ENCODE peak calls at places on chromosome 3, in four cellular contexts. Y is A549, O is K562, Z is IMR-90. W is an unnamed sample.
A peak's percentile ranks its signal among the peaks of the same experiment; 100 is the strongest.

GRCh38 chr3:113287818-113288648 is 76.7 kb downstream of the BOC start:
- DNase-seq in Y (peak; percentile 58), O (peak; percentile 63), Z (peak; percentile 72), W (no peak)

GRCh38 chr3:30294241-30294667 is 312.1 kb upstream of the TGFBR2 start:
- DNase-seq in Y (no peak), O (no peak), Z (peak; percentile 46), W (no peak)

GRCh38 chr3:48595526-48596121 is 495 bp upstream of the COL7A1 start:
- DNase-seq in Y (peak; percentile 90), O (peak; percentile 79), Z (peak; percentile 86), W (no peak)

GRCh38 chr3:77411990-77412389 is 372.1 kb downstream of the ROBO2 start:
- DNase-seq in Y (no peak), O (no peak), Z (no peak), W (no peak)

GRCh38 chr3:149385617-149386298 is 8.3 kb upstream of the TM4SF1 start:
- DNase-seq in Y (no peak), O (no peak), Z (no peak), W (no peak)

GRCh38 chr3:188154758-188155574 is 1.0 kb downstream of the LPP start:
- DNase-seq in Y (no peak), O (no peak), Z (peak; percentile 43), W (no peak)

GRCh38 chr3:73661262-73661661 is 36.5 kb upstream of the PDZRN3 start:
- DNase-seq in Y (no peak), O (no peak), Z (peak; percentile 98), W (no peak)

GRCh38 chr3:184651945-184652344 is 59.9 kb downstream of the MAGEF1 start:
- DNase-seq in Y (no peak), O (no peak), Z (no peak), W (no peak)

GRCh38 chr3:144259267-144259666 is 287.6 kb downstream of the DIPK2A start:
- DNase-seq in Y (no peak), O (no peak), Z (no peak), W (no peak)

GRCh38 chr3:10196389-10197052 is 31.8 kb downstream of the IRAK2 start:
- DNase-seq in Y (no peak), O (peak; percentile 43), Z (peak; percentile 90), W (peak; percentile 40)

GRCh38 chr3:11624161-11624560 is 19.6 kb downstream of the VGLL4 start:
- DNase-seq in Y (no peak), O (no peak), Z (peak; percentile 61), W (no peak)

GRCh38 chr3:174436367-174436766 is 422.8 kb upstream of the NAALADL2 start:
- DNase-seq in Y (no peak), O (no peak), Z (no peak), W (no peak)

GRCh38 chr3:49357466-49358216 is 512 bp downstream of the GPX1 start:
- DNase-seq in Y (peak; percentile 31), O (no peak), Z (peak; percentile 92), W (no peak)

GRCh38 chr3:73411545-73411944 is 213.2 kb downstream of the PDZRN3 start:
- DNase-seq in Y (no peak), O (no peak), Z (no peak), W (no peak)

GRCh38 chr3:46759239-46760152 is 41.8 kb upstream of the PRSS50 start:
- DNase-seq in Y (no peak), O (no peak), Z (no peak), W (no peak)

GRCh38 chr3:85710490-85710889 is 751.7 kb downstream of the CADM2 start:
- DNase-seq in Y (no peak), O (no peak), Z (peak; percentile 29), W (no peak)

GRCh38 chr3:72043212-72044133 is 258.5 kb upstream of the PROK2 start:
- DNase-seq in Y (no peak), O (peak; percentile 30), Z (no peak), W (peak; percentile 15)

GRCh38 chr3:134394380-134394779 is 20.1 kb upstream of the AMOTL2 start:
- DNase-seq in Y (no peak), O (no peak), Z (no peak), W (no peak)

GRCh38 chr3:187025254-187025655 is 94.9 kb downstream of the ST6GAL1 start:
- DNase-seq in Y (no peak), O (peak; percentile 35), Z (no peak), W (no peak)

GRCh38 chr3:148366743-148367410 is 330.8 kb upstream of the AGTR1 start:
- DNase-seq in Y (peak; percentile 4), O (no peak), Z (peak; percentile 9), W (no peak)

DNA sequence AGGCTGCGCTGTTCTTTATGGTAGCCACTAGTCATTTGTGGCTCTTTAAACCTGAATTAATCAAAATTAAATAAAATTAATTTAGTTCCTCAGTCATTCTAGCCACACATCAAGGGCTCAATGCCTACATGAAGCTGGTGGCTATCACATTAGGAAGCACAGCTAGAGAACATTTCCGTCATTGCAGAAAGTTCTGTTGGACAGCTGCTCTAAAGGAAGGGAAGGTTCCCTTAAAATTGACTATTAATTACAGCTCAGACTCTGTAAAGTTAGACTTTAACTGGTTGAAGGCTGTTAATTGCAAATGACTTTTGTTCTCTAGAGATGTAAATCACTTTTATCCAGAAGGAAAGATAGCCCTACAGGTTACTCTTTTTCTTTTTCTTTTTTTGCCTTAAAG is 202.7 kb upstream of the ADAMTS9 start:
- DNase-seq in Y (no peak), O (no peak), Z (no peak), W (no peak)
- TF ChIP-seq BHLHE40 in Y (no peak), O (no peak), Z (no peak), W (no peak)

GRCh38 chr3:24145981-24146822 is 201.1 kb downstream of the NR1D2 start:
- DNase-seq in Y (peak; percentile 53), O (no peak), Z (peak; percentile 90), W (no peak)
- TF ChIP-seq BHLHE40 in Y (no peak), O (no peak), Z (peak; percentile 13), W (no peak)

DNA sequence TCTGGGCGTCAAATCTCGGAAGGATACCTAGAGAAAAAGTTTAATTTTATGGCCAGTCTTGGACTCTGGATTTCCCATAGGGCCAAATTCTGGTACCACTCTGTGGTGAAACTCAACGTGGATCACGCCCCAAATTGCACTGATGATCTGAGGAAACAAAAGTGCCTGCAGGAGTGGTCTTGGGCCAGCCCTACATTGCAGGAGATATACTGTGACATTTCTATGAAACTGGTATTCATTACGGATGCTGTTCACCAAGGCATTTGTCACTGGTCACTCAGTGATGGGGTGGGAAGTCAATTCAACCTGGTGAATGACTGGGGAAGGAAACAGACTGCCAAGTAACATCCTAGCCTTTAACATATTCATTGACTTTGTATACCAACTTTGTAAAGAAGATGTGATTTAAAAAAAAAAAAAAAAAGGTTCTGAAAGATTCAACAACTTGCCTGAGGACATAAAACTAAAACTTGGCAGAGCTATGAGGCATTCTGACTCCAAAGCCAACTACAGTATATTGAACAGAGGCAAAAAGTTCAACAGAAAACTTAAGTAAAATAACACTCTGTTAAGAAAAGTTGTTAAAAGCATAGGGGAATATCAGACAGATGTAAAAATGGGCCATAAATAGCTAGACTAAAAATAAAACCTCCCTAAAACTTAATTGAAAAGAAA is 23.6 kb downstream of the GOLIM4 start:
- DNase-seq in Y (no peak), O (no peak), Z (no peak), W (no peak)
- TF ChIP-seq BHLHE40 in Y (no peak), O (no peak), Z (no peak), W (no peak)

GRCh38 chr3:126124148-126124868 is 40.4 kb upstream of the SLC41A3 start:
- DNase-seq in Y (no peak), O (no peak), Z (no peak), W (no peak)
- TF ChIP-seq BHLHE40 in Y (no peak), O (no peak), Z (no peak), W (no peak)